ENCODE peak calls at places on chromosomes 5 and 9, in six cellular contexts. C, G, Z, T, V and I are unnamed samples.

GRCh38 chr5:126917918-126918623 is 112.3 kb downstream of the MARCHF3 start:
- DNase-seq in C (no peak), G (no peak), Z (peak), T (no peak), V (peak), I (no peak)

GRCh38 chr9:89304479-89305188 is 6.4 kb upstream of the CKS2 start:
- DNase-seq in C (no peak), G (no peak), Z (no peak), T (no peak), V (no peak), I (no peak)

GRCh38 chr5:54090495-54091084 is 219.8 kb downstream of the ARL15 start:
- DNase-seq in C (no peak), G (no peak), Z (peak), T (no peak), V (no peak), I (no peak)

GRCh38 chr5:133610489-133611356 is 1.6 kb downstream of the FSTL4 start:
- DNase-seq in C (no peak), G (peak), Z (peak), T (peak), V (peak), I (peak)

GRCh38 chr5:129804705-129805104 is 56.8 kb downstream of the MINAR2 start:
- DNase-seq in C (no peak), G (no peak), Z (no peak), T (no peak), V (no peak), I (no peak)

GRCh38 chr5:79974896-79975295 is 16.2 kb downstream of the MTX3 start:
- DNase-seq in C (no peak), G (no peak), Z (peak), T (no peak), V (no peak), I (no peak)

GRCh38 chr9:21836437-21837161 is 34.2 kb downstream of the MTAP start:
- DNase-seq in C (no peak), G (no peak), Z (peak), T (no peak), V (no peak), I (no peak)

GRCh38 chr5:150485770-150486401 is 22.0 kb upstream of the NDST1 start:
- DNase-seq in C (peak), G (peak), Z (peak), T (peak), V (peak), I (peak)

GRCh38 chr9:35510745-35511428 is 21.0 kb downstream of the RUSC2 start:
- DNase-seq in C (no peak), G (peak), Z (peak), T (no peak), V (no peak), I (peak)

GRCh38 chr9:71628247-71628646 is 140.1 kb downstream of the CEMIP2 start:
- DNase-seq in C (no peak), G (no peak), Z (no peak), T (no peak), V (no peak), I (no peak)

GRCh38 chr5:14663734-14664269 is 716 bp upstream of the OTULIN start:
- DNase-seq in C (no peak), G (no peak), Z (peak), T (no peak), V (peak), I (no peak)